ENCODE peak calls at places on chromosomes 3 and 15, in five cellular contexts. One of them, this sample, is unnamed.

GRCh38 chr15:76502678-76503077 is 166.1 kb downstream of the ISL2 start:
- DNase-seq in cortex of kidney: no peak
- DNase-seq in GM04504: no peak
- DNase-seq in left ventricle myocardium inferior: no peak
- DNase-seq in stimulated activated CD8-positive, alpha-beta memory T cell treated with anti-CD3 and anti-CD28 coated beads, Interleukin-12 subunit alpha, Interleukin-12 subunit beta, amount 100 ng/mL, for 1 hour: no peak
- DNase-seq in this sample: no peak

GRCh38 chr3:160400048-160400630 is 689 bp downstream of the SMC4 start:
- DNase-seq in cortex of kidney: no peak
- DNase-seq in GM04504: no peak
- DNase-seq in left ventricle myocardium inferior: peak
- DNase-seq in stimulated activated CD8-positive, alpha-beta memory T cell treated with anti-CD3 and anti-CD28 coated beads, Interleukin-12 subunit alpha, Interleukin-12 subunit beta, amount 100 ng/mL, for 1 hour: peak
- DNase-seq in this sample: peak

GRCh38 chr3:38585791-38586420 is 63.6 kb downstream of the SCN5A start:
- DNase-seq in cortex of kidney: no peak
- DNase-seq in GM04504: no peak
- DNase-seq in left ventricle myocardium inferior: no peak
- DNase-seq in stimulated activated CD8-positive, alpha-beta memory T cell treated with anti-CD3 and anti-CD28 coated beads, Interleukin-12 subunit alpha, Interleukin-12 subunit beta, amount 100 ng/mL, for 1 hour: no peak
- DNase-seq in this sample: no peak

GRCh38 chr15:65829150-65829764 is 37.2 kb upstream of the DENND4A start:
- DNase-seq in cortex of kidney: no peak
- DNase-seq in GM04504: no peak
- DNase-seq in left ventricle myocardium inferior: no peak
- DNase-seq in stimulated activated CD8-positive, alpha-beta memory T cell treated with anti-CD3 and anti-CD28 coated beads, Interleukin-12 subunit alpha, Interleukin-12 subunit beta, amount 100 ng/mL, for 1 hour: no peak
- DNase-seq in this sample: no peak

GRCh38 chr3:134643150-134643675 is 7.6 kb downstream of the KY start:
- DNase-seq in cortex of kidney: no peak
- DNase-seq in GM04504: no peak
- DNase-seq in left ventricle myocardium inferior: no peak
- DNase-seq in stimulated activated CD8-positive, alpha-beta memory T cell treated with anti-CD3 and anti-CD28 coated beads, Interleukin-12 subunit alpha, Interleukin-12 subunit beta, amount 100 ng/mL, for 1 hour: no peak
- DNase-seq in this sample: no peak

GRCh38 chr15:73682597-73683090 is 1.5 kb upstream of the CD276 start:
- DNase-seq in cortex of kidney: no peak
- DNase-seq in GM04504: no peak
- DNase-seq in left ventricle myocardium inferior: no peak
- DNase-seq in stimulated activated CD8-positive, alpha-beta memory T cell treated with anti-CD3 and anti-CD28 coated beads, Interleukin-12 subunit alpha, Interleukin-12 subunit beta, amount 100 ng/mL, for 1 hour: no peak
- DNase-seq in this sample: no peak

GRCh38 chr3:187101184-187102072 is 37.9 kb downstream of the RPL39L start:
- DNase-seq in cortex of kidney: no peak
- DNase-seq in GM04504: peak
- DNase-seq in left ventricle myocardium inferior: peak
- DNase-seq in stimulated activated CD8-positive, alpha-beta memory T cell treated with anti-CD3 and anti-CD28 coated beads, Interleukin-12 subunit alpha, Interleukin-12 subunit beta, amount 100 ng/mL, for 1 hour: peak
- DNase-seq in this sample: peak

GRCh38 chr3:16063603-16064002 is 110.9 kb upstream of the GALNT15 start:
- DNase-seq in cortex of kidney: no peak
- DNase-seq in GM04504: no peak
- DNase-seq in left ventricle myocardium inferior: no peak
- DNase-seq in stimulated activated CD8-positive, alpha-beta memory T cell treated with anti-CD3 and anti-CD28 coated beads, Interleukin-12 subunit alpha, Interleukin-12 subunit beta, amount 100 ng/mL, for 1 hour: no peak
- DNase-seq in this sample: no peak

GRCh38 chr15:23467110-23467600 is 20.1 kb upstream of the GOLGA6L2 start:
- DNase-seq in cortex of kidney: no peak
- DNase-seq in GM04504: peak
- DNase-seq in left ventricle myocardium inferior: no peak
- DNase-seq in stimulated activated CD8-positive, alpha-beta memory T cell treated with anti-CD3 and anti-CD28 coated beads, Interleukin-12 subunit alpha, Interleukin-12 subunit beta, amount 100 ng/mL, for 1 hour: no peak
- DNase-seq in this sample: no peak

GRCh38 chr3:89447244-89447643 is 339.8 kb downstream of the EPHA3 start:
- DNase-seq in cortex of kidney: no peak
- DNase-seq in GM04504: no peak
- DNase-seq in left ventricle myocardium inferior: no peak
- DNase-seq in stimulated activated CD8-positive, alpha-beta memory T cell treated with anti-CD3 and anti-CD28 coated beads, Interleukin-12 subunit alpha, Interleukin-12 subunit beta, amount 100 ng/mL, for 1 hour: no peak
- DNase-seq in this sample: no peak

GRCh38 chr3:118213892-118214291 is 820.8 kb downstream of the IGSF11 start:
- DNase-seq in cortex of kidney: no peak
- DNase-seq in GM04504: no peak
- DNase-seq in left ventricle myocardium inferior: no peak
- DNase-seq in stimulated activated CD8-positive, alpha-beta memory T cell treated with anti-CD3 and anti-CD28 coated beads, Interleukin-12 subunit alpha, Interleukin-12 subunit beta, amount 100 ng/mL, for 1 hour: no peak
- DNase-seq in this sample: no peak

GRCh38 chr3:78204977-78205376 is 1165.1 kb downstream of the ROBO2 start:
- DNase-seq in cortex of kidney: no peak
- DNase-seq in GM04504: peak
- DNase-seq in left ventricle myocardium inferior: no peak
- DNase-seq in stimulated activated CD8-positive, alpha-beta memory T cell treated with anti-CD3 and anti-CD28 coated beads, Interleukin-12 subunit alpha, Interleukin-12 subunit beta, amount 100 ng/mL, for 1 hour: no peak
- DNase-seq in this sample: no peak

GRCh38 chr15:66840615-66841014 is 138.6 kb downstream of the SMAD6 start:
- DNase-seq in cortex of kidney: no peak
- DNase-seq in GM04504: no peak
- DNase-seq in left ventricle myocardium inferior: no peak
- DNase-seq in stimulated activated CD8-positive, alpha-beta memory T cell treated with anti-CD3 and anti-CD28 coated beads, Interleukin-12 subunit alpha, Interleukin-12 subunit beta, amount 100 ng/mL, for 1 hour: no peak
- DNase-seq in this sample: no peak

GRCh38 chr15:36943496-36944361 is 156.6 kb downstream of the MEIS2 start:
- DNase-seq in cortex of kidney: no peak
- DNase-seq in GM04504: no peak
- DNase-seq in left ventricle myocardium inferior: no peak
- DNase-seq in stimulated activated CD8-positive, alpha-beta memory T cell treated with anti-CD3 and anti-CD28 coated beads, Interleukin-12 subunit alpha, Interleukin-12 subunit beta, amount 100 ng/mL, for 1 hour: no peak
- DNase-seq in this sample: no peak

This sample was measured in Right ventricle myocardium superior.